ENCODE peak calls at places on chromosomes 1 and 21, in nine cellular contexts. One of them, this sample, is unnamed.

GRCh38 chr1:26697978-26698849 is 2.4 kb downstream of the ARID1A start:
- DNase-seq in heart right ventricle: peak
- DNase-seq in stomach: peak
- DNase-seq in tibial artery: no peak
- DNase-seq in body of pancreas: peak
- DNase-seq in Peyer's patch: peak
- DNase-seq in neural progenitor cell: peak
- DNase-seq in breast epithelium: no peak
- DNase-seq in transverse colon: peak
- DNase-seq in this sample: peak

GRCh38 chr21:42392731-42393442 is 3.0 kb downstream of the TMPRSS3 start:
- DNase-seq in heart right ventricle: no peak
- DNase-seq in stomach: no peak
- DNase-seq in tibial artery: no peak
- DNase-seq in body of pancreas: no peak
- DNase-seq in Peyer's patch: no peak
- DNase-seq in neural progenitor cell: no peak
- DNase-seq in breast epithelium: no peak
- DNase-seq in transverse colon: no peak
- DNase-seq in this sample: no peak

GRCh38 chr21:33121715-33122475 is 52.0 kb downstream of the OLIG1 start:
- DNase-seq in heart right ventricle: no peak
- DNase-seq in stomach: no peak
- DNase-seq in tibial artery: no peak
- DNase-seq in body of pancreas: no peak
- DNase-seq in Peyer's patch: no peak
- DNase-seq in neural progenitor cell: peak
- DNase-seq in breast epithelium: peak
- DNase-seq in transverse colon: no peak
- DNase-seq in this sample: peak

GRCh38 chr1:26317612-26318337 is at the start of gene CD52:
- DNase-seq in heart right ventricle: no peak
- DNase-seq in stomach: peak
- DNase-seq in tibial artery: no peak
- DNase-seq in body of pancreas: no peak
- DNase-seq in Peyer's patch: peak
- DNase-seq in neural progenitor cell: peak
- DNase-seq in breast epithelium: no peak
- DNase-seq in transverse colon: peak
- DNase-seq in this sample: no peak

GRCh38 chr1:220748091-220748934 is at the start of gene MTARC2:
- DNase-seq in heart right ventricle: peak
- DNase-seq in stomach: peak
- DNase-seq in tibial artery: peak
- DNase-seq in body of pancreas: peak
- DNase-seq in Peyer's patch: peak
- DNase-seq in neural progenitor cell: peak
- DNase-seq in breast epithelium: peak
- DNase-seq in transverse colon: peak
- DNase-seq in this sample: peak

GRCh38 chr1:224435999-224436398 is 1.4 kb upstream of the WDR26 start:
- DNase-seq in heart right ventricle: no peak
- DNase-seq in stomach: no peak
- DNase-seq in tibial artery: no peak
- DNase-seq in body of pancreas: no peak
- DNase-seq in Peyer's patch: no peak
- DNase-seq in neural progenitor cell: no peak
- DNase-seq in breast epithelium: no peak
- DNase-seq in transverse colon: no peak
- DNase-seq in this sample: no peak

GRCh38 chr1:94105501-94105952 is 15.4 kb downstream of the ABCA4 start:
- DNase-seq in heart right ventricle: no peak
- DNase-seq in stomach: peak
- DNase-seq in tibial artery: no peak
- DNase-seq in body of pancreas: no peak
- DNase-seq in Peyer's patch: no peak
- DNase-seq in neural progenitor cell: peak
- DNase-seq in breast epithelium: no peak
- DNase-seq in transverse colon: no peak
- DNase-seq in this sample: no peak

GRCh38 chr1:213938776-213939175 is 49.0 kb upstream of the PROX1 start:
- DNase-seq in heart right ventricle: no peak
- DNase-seq in stomach: no peak
- DNase-seq in tibial artery: no peak
- DNase-seq in body of pancreas: no peak
- DNase-seq in Peyer's patch: no peak
- DNase-seq in neural progenitor cell: no peak
- DNase-seq in breast epithelium: no peak
- DNase-seq in transverse colon: no peak
- DNase-seq in this sample: no peak

GRCh38 chr1:150008699-150009098 is 1.8 kb downstream of the OTUD7B start:
- DNase-seq in heart right ventricle: no peak
- DNase-seq in stomach: no peak
- DNase-seq in tibial artery: no peak
- DNase-seq in body of pancreas: peak
- DNase-seq in Peyer's patch: no peak
- DNase-seq in neural progenitor cell: no peak
- DNase-seq in breast epithelium: no peak
- DNase-seq in transverse colon: no peak
- DNase-seq in this sample: no peak

GRCh38 chr1:6261615-6261995 is 707 bp upstream of the GPR153 start:
- DNase-seq in heart right ventricle: no peak
- DNase-seq in stomach: no peak
- DNase-seq in tibial artery: no peak
- DNase-seq in body of pancreas: no peak
- DNase-seq in Peyer's patch: no peak
- DNase-seq in neural progenitor cell: peak
- DNase-seq in breast epithelium: no peak
- DNase-seq in transverse colon: no peak
- DNase-seq in this sample: no peak

GRCh38 chr1:177959793-177960515 is 9.9 kb downstream of the SEC16B start:
- DNase-seq in heart right ventricle: no peak
- DNase-seq in stomach: no peak
- DNase-seq in tibial artery: no peak
- DNase-seq in body of pancreas: no peak
- DNase-seq in Peyer's patch: no peak
- DNase-seq in neural progenitor cell: no peak
- DNase-seq in breast epithelium: no peak
- DNase-seq in transverse colon: no peak
- DNase-seq in this sample: peak

GRCh38 chr1:213980906-213981305 is 6.9 kb upstream of the PROX1 start:
- DNase-seq in heart right ventricle: no peak
- DNase-seq in stomach: no peak
- DNase-seq in tibial artery: no peak
- DNase-seq in body of pancreas: no peak
- DNase-seq in Peyer's patch: no peak
- DNase-seq in neural progenitor cell: peak
- DNase-seq in breast epithelium: no peak
- DNase-seq in transverse colon: no peak
- DNase-seq in this sample: no peak

GRCh38 chr1:30912913-30913652 is 4.5 kb upstream of the SDC3 start:
- DNase-seq in heart right ventricle: peak
- DNase-seq in stomach: peak
- DNase-seq in tibial artery: peak
- DNase-seq in body of pancreas: peak
- DNase-seq in Peyer's patch: no peak
- DNase-seq in neural progenitor cell: no peak
- DNase-seq in breast epithelium: no peak
- DNase-seq in transverse colon: peak
- DNase-seq in this sample: no peak

GRCh38 chr1:50175711-50176562 is 67.2 kb downstream of the ELAVL4 start:
- DNase-seq in heart right ventricle: no peak
- DNase-seq in stomach: no peak
- DNase-seq in tibial artery: no peak
- DNase-seq in body of pancreas: no peak
- DNase-seq in Peyer's patch: no peak
- DNase-seq in neural progenitor cell: no peak
- DNase-seq in breast epithelium: no peak
- DNase-seq in transverse colon: no peak
- DNase-seq in this sample: no peak

GRCh38 chr21:42349420-42350075 is 1.2 kb downstream of the TFF2 start:
- DNase-seq in heart right ventricle: no peak
- DNase-seq in stomach: no peak
- DNase-seq in tibial artery: peak
- DNase-seq in body of pancreas: no peak
- DNase-seq in Peyer's patch: no peak
- DNase-seq in neural progenitor cell: no peak
- DNase-seq in breast epithelium: no peak
- DNase-seq in transverse colon: no peak
- DNase-seq in this sample: no peak

GRCh38 chr1:20138346-20138745 is 777 bp upstream of the PLA2G2F start:
- DNase-seq in heart right ventricle: no peak
- DNase-seq in stomach: no peak
- DNase-seq in tibial artery: peak
- DNase-seq in body of pancreas: no peak
- DNase-seq in Peyer's patch: no peak
- DNase-seq in neural progenitor cell: no peak
- DNase-seq in breast epithelium: no peak
- DNase-seq in transverse colon: no peak
- DNase-seq in this sample: no peak

GRCh38 chr1:23759277-23759676 is 16.0 kb downstream of the ELOA start:
- DNase-seq in heart right ventricle: no peak
- DNase-seq in stomach: no peak
- DNase-seq in tibial artery: no peak
- DNase-seq in body of pancreas: no peak
- DNase-seq in Peyer's patch: no peak
- DNase-seq in neural progenitor cell: no peak
- DNase-seq in breast epithelium: no peak
- DNase-seq in transverse colon: no peak
- DNase-seq in this sample: no peak

GRCh38 chr1:8040586-8040985 is 14.5 kb upstream of the ERRFI1 start:
- DNase-seq in heart right ventricle: peak
- DNase-seq in stomach: peak
- DNase-seq in tibial artery: peak
- DNase-seq in body of pancreas: peak
- DNase-seq in Peyer's patch: no peak
- DNase-seq in neural progenitor cell: no peak
- DNase-seq in breast epithelium: peak
- DNase-seq in transverse colon: peak
- DNase-seq in this sample: peak

DNA sequence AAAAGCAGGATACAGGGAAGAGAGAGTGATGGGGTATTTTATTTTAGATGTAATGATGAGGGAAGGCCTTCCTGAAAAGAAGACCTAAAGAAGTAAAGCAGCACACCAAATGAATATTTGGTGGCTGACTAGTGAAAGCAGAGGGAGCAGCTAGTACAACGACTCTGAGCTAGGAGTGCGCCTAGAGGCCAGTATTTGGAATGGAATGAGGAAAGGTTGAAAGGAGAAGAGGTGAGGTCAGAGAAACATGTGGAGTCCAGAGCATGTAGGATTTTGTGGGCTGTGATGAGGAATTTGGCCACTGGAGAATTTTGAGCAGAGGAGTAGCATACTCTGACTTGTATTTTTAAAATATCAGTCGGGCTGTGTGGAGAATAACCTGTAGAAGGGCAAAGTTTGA is 11.8 kb upstream of the RPL5 start:
- DNase-seq in heart right ventricle: no peak
- DNase-seq in stomach: no peak
- DNase-seq in tibial artery: no peak
- DNase-seq in body of pancreas: no peak
- DNase-seq in Peyer's patch: no peak
- DNase-seq in neural progenitor cell: no peak
- DNase-seq in breast epithelium: no peak
- DNase-seq in transverse colon: no peak
- DNase-seq in this sample: no peak
- TF ChIP-seq CTCF in heart right ventricle: no peak
- TF ChIP-seq CTCF in stomach: no peak
- TF ChIP-seq CTCF in tibial artery: no peak
- TF ChIP-seq CTCF in body of pancreas: no peak
- TF ChIP-seq CTCF in Peyer's patch: no peak
- TF ChIP-seq CTCF in neural progenitor cell: no peak
- TF ChIP-seq CTCF in breast epithelium: no peak
- TF ChIP-seq CTCF in transverse colon: no peak
- TF ChIP-seq CTCF in this sample: no peak

GRCh38 chr21:25518491-25518911 is 88.8 kb downstream of the MRPL39 start:
- DNase-seq in heart right ventricle: no peak
- DNase-seq in stomach: no peak
- DNase-seq in tibial artery: no peak
- DNase-seq in body of pancreas: no peak
- DNase-seq in Peyer's patch: no peak
- DNase-seq in neural progenitor cell: peak
- DNase-seq in breast epithelium: no peak
- DNase-seq in transverse colon: no peak
- DNase-seq in this sample: no peak
- H3K27ac ChIP-seq in heart right ventricle: no peak
- H3K27ac ChIP-seq in stomach: no peak
- H3K27ac ChIP-seq in tibial artery: no peak
- H3K27ac ChIP-seq in body of pancreas: no peak
- H3K27ac ChIP-seq in Peyer's patch: no peak
- H3K27ac ChIP-seq in neural progenitor cell: no peak
- H3K27ac ChIP-seq in breast epithelium: no peak
- H3K27ac ChIP-seq in transverse colon: no peak
- H3K27ac ChIP-seq in this sample: no peak

GRCh38 chr1:182604128-182604834 is at the start of gene RGS16:
- DNase-seq in heart right ventricle: peak
- DNase-seq in stomach: peak
- DNase-seq in tibial artery: peak
- DNase-seq in body of pancreas: peak
- DNase-seq in Peyer's patch: peak
- DNase-seq in neural progenitor cell: peak
- DNase-seq in breast epithelium: peak
- DNase-seq in transverse colon: peak
- DNase-seq in this sample: peak
- TF ChIP-seq CTCF in heart right ventricle: no peak
- TF ChIP-seq CTCF in stomach: no peak
- TF ChIP-seq CTCF in tibial artery: no peak
- TF ChIP-seq CTCF in body of pancreas: no peak
- TF ChIP-seq CTCF in Peyer's patch: no peak
- TF ChIP-seq CTCF in neural progenitor cell: no peak
- TF ChIP-seq CTCF in breast epithelium: no peak
- TF ChIP-seq CTCF in transverse colon: no peak
- TF ChIP-seq CTCF in this sample: no peak

GRCh38 chr1:16068356-16069270 is 4.8 kb downstream of the FAM131C start:
- DNase-seq in heart right ventricle: peak
- DNase-seq in stomach: peak
- DNase-seq in tibial artery: peak
- DNase-seq in body of pancreas: peak
- DNase-seq in Peyer's patch: no peak
- DNase-seq in neural progenitor cell: no peak
- DNase-seq in breast epithelium: no peak
- DNase-seq in transverse colon: no peak
- DNase-seq in this sample: no peak
- H3K27ac ChIP-seq in heart right ventricle: peak
- H3K27ac ChIP-seq in stomach: no peak
- H3K27ac ChIP-seq in tibial artery: peak
- H3K27ac ChIP-seq in body of pancreas: peak
- H3K27ac ChIP-seq in Peyer's patch: no peak
- H3K27ac ChIP-seq in neural progenitor cell: no peak
- H3K27ac ChIP-seq in breast epithelium: no peak
- H3K27ac ChIP-seq in transverse colon: no peak
- H3K27ac ChIP-seq in this sample: peak

DNA sequence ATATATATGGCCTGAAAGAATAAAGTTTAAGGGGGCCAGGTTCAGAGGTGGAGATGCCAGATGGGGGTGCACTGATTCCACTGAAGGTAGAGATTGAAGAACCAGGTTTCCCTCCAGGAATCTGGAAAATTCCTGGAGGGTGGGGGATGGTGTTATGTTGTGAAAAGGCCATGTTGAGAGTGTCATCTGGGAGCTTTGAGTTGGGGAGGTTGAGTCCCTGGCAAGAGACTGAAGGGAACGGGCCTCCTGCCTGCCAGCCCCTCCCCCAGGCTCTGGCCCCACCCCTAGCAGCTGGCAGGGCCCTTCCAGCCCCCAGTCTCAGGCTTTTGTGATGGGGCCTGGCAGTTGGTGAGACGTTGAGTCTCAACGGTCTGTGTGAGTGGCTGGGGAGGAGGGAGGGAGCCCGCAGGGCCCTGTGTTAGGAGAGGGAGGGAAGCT is 4.1 kb downstream of the PTPRU start:
- DNase-seq in heart right ventricle: no peak
- DNase-seq in stomach: no peak
- DNase-seq in tibial artery: no peak
- DNase-seq in body of pancreas: no peak
- DNase-seq in Peyer's patch: no peak
- DNase-seq in neural progenitor cell: peak
- DNase-seq in breast epithelium: no peak
- DNase-seq in transverse colon: no peak
- DNase-seq in this sample: no peak
- TF ChIP-seq CTCF in heart right ventricle: no peak
- TF ChIP-seq CTCF in stomach: no peak
- TF ChIP-seq CTCF in tibial artery: no peak
- TF ChIP-seq CTCF in body of pancreas: no peak
- TF ChIP-seq CTCF in Peyer's patch: no peak
- TF ChIP-seq CTCF in neural progenitor cell: peak
- TF ChIP-seq CTCF in breast epithelium: no peak
- TF ChIP-seq CTCF in transverse colon: no peak
- TF ChIP-seq CTCF in this sample: no peak

This sample was measured in RWPE1.